ENCODE peak calls at places on chromosomes 3 and 15, in four cellular contexts. V is posterior cingulate gyrus; S is fibroblast of pulmonary artery; K is CD8-positive, alpha-beta memory T cell. N is an unnamed sample.

GRCh38 chr15:25789616-25790002 is 73.5 kb downstream of the ATP10A start:
- DNase-seq in V (no peak), K (no peak), S (no peak), N (no peak)

GRCh38 chr3:20108869-20109268 is 68.6 kb downstream of the KAT2B start:
- DNase-seq in S (no peak), K (no peak), V (no peak), N (no peak)

GRCh38 chr3:190449801-190450200 is at the start of gene TMEM207:
- DNase-seq in V (no peak), K (no peak), S (no peak), N (no peak)

GRCh38 chr3:134002326-134002725 is 27.4 kb downstream of the SLCO2A1 start:
- DNase-seq in S (peak; percentile 26), V (no peak), K (no peak), N (no peak)

GRCh38 chr15:72599855-72600464 is 54.5 kb upstream of the GOLGA6B start:
- DNase-seq in K (peak; percentile 15), V (no peak), S (peak; percentile 76), N (no peak)

GRCh38 chr15:98873441-98874218 is 134.0 kb downstream of the PGPEP1L start:
- DNase-seq in K (no peak), V (no peak), S (peak; percentile 53), N (no peak)

GRCh38 chr3:71495708-71496472 is 87.6 kb downstream of the FOXP1 start:
- DNase-seq in K (peak; percentile 38), V (no peak), S (peak; percentile 83), N (no peak)

GRCh38 chr3:46849686-46850467 is 13.4 kb downstream of the MYL3 start:
- DNase-seq in S (no peak), V (no peak), K (no peak), N (peak; percentile 10)

GRCh38 chr3:25900171-25900570 is 110.3 kb downstream of the OXSM start:
- DNase-seq in V (no peak), S (no peak), K (no peak), N (no peak)

GRCh38 chr3:11568503-11569155 is 75.1 kb downstream of the VGLL4 start:
- DNase-seq in V (peak; percentile 80), S (peak; percentile 92), K (no peak), N (no peak)

GRCh38 chr3:5423076-5423475 is 235.6 kb downstream of the EDEM1 start:
- DNase-seq in V (no peak), S (no peak), K (no peak), N (no peak)

GRCh38 chr3:160450846-160451245 is 1.3 kb upstream of the TRIM59 start:
- DNase-seq in S (peak; percentile 72), K (no peak), V (no peak), N (no peak)

GRCh38 chr3:12194209-12194608 is 35.5 kb upstream of the TIMP4 start:
- DNase-seq in K (no peak), V (no peak), S (peak; percentile 94), N (no peak)

GRCh38 chr15:48928877-48929538 is 34.7 kb downstream of the SHC4 start:
- DNase-seq in V (no peak), K (no peak), S (no peak), N (no peak)

GRCh38 chr3:172522871-172523818 is at the start of gene TNFSF10:
- DNase-seq in K (peak; percentile 49), V (no peak), S (peak; percentile 28), N (peak; percentile 43)

GRCh38 chr3:70358978-70359580 is 46.6 kb upstream of the MDFIC2 start:
- DNase-seq in V (no peak), S (peak; percentile 60), K (no peak), N (no peak)

GRCh38 chr15:79030470-79030869 is 60.1 kb downstream of the RASGRF1 start:
- DNase-seq in V (no peak), S (no peak), K (no peak), N (no peak)

GRCh38 chr3:124352143-124352528 is 360.2 kb upstream of the ROPN1 start:
- DNase-seq in K (no peak), S (no peak), V (no peak), N (no peak)

GRCh38 chr3:172137287-172138030 is 98.1 kb downstream of the FNDC3B start:
- DNase-seq in S (peak; percentile 87), V (no peak), K (no peak), N (no peak)

GRCh38 chr3:33947272-33948195 is 149.1 kb downstream of the PDCD6IP start:
- DNase-seq in V (no peak), S (no peak), K (no peak), N (no peak)

GRCh38 chr15:76866008-76866407 is 39.1 kb downstream of the SCAPER start:
- DNase-seq in K (no peak), V (no peak), S (peak; percentile 29), N (no peak)

GRCh38 chr3:44942202-44942921 is 33.6 kb downstream of the ZDHHC3 start:
- DNase-seq in K (no peak), S (peak; percentile 29), V (no peak), N (no peak)

GRCh38 chr15:40915679-40916078 is 13.5 kb upstream of the DLL4 start:
- DNase-seq in K (no peak), S (no peak), V (no peak), N (no peak)

GRCh38 chr3:162193148-162193547 is 696.5 kb downstream of the OTOL1 start:
- DNase-seq in K (no peak), V (no peak), S (no peak), N (no peak)

N was measured in CD8-positive, alpha-beta T cell.